ENCODE peak calls at places on chromosome 15, in seven cellular contexts. One of them, this sample, is unnamed.
A peak's percentile ranks its signal among the peaks of the same experiment; 100 is the strongest.

GRCh38 chr15:85500729-85501128 is 120.3 kb downstream of the AKAP13 start:
- DNase-seq in stimulated activated CD4-positive, alpha-beta T cell treated with anti-CD3 and anti-CD28 coated beads, Interleukin-15, amount 100 ng/mL, for 1 hour: no peak
- DNase-seq in A172: no peak
- DNase-seq in NCI-H1930: no peak
- DNase-seq in HT-29: no peak
- DNase-seq in Calu3: no peak
- DNase-seq in cardiac muscle cell: peak; percentile 84
- DNase-seq in this sample: peak; percentile 31

GRCh38 chr15:90001683-90002427 is 731 bp downstream of the ZNF710 start:
- DNase-seq in NCI-H1930: peak; percentile 9
- DNase-seq in stimulated activated CD4-positive, alpha-beta T cell treated with anti-CD3 and anti-CD28 coated beads, Interleukin-15, amount 100 ng/mL, for 1 hour: peak; percentile 59
- DNase-seq in HT-29: peak; percentile 59
- DNase-seq in A172: peak; percentile 39
- DNase-seq in Calu3: peak; percentile 61
- DNase-seq in cardiac muscle cell: peak; percentile 71
- DNase-seq in this sample: peak; percentile 45

GRCh38 chr15:97959738-97960363 is 652 bp upstream of the ARRDC4 start:
- DNase-seq in HT-29: no peak
- DNase-seq in cardiac muscle cell: no peak
- DNase-seq in stimulated activated CD4-positive, alpha-beta T cell treated with anti-CD3 and anti-CD28 coated beads, Interleukin-15, amount 100 ng/mL, for 1 hour: no peak
- DNase-seq in NCI-H1930: no peak
- DNase-seq in Calu3: no peak
- DNase-seq in A172: no peak
- DNase-seq in this sample: no peak

GRCh38 chr15:80855206-80855605 is 76.0 kb downstream of the CEMIP start:
- DNase-seq in NCI-H1930: no peak
- DNase-seq in cardiac muscle cell: no peak
- DNase-seq in Calu3: no peak
- DNase-seq in stimulated activated CD4-positive, alpha-beta T cell treated with anti-CD3 and anti-CD28 coated beads, Interleukin-15, amount 100 ng/mL, for 1 hour: no peak
- DNase-seq in HT-29: no peak
- DNase-seq in A172: no peak
- DNase-seq in this sample: no peak

GRCh38 chr15:69271217-69271616 is 27.5 kb upstream of the PAQR5 start:
- DNase-seq in Calu3: no peak
- DNase-seq in A172: no peak
- DNase-seq in stimulated activated CD4-positive, alpha-beta T cell treated with anti-CD3 and anti-CD28 coated beads, Interleukin-15, amount 100 ng/mL, for 1 hour: no peak
- DNase-seq in NCI-H1930: no peak
- DNase-seq in HT-29: no peak
- DNase-seq in cardiac muscle cell: no peak
- DNase-seq in this sample: no peak

GRCh38 chr15:79193157-79193948 is 89.2 kb upstream of the ANKRD34C start:
- DNase-seq in HT-29: no peak
- DNase-seq in A172: no peak
- DNase-seq in cardiac muscle cell: no peak
- DNase-seq in Calu3: no peak
- DNase-seq in NCI-H1930: no peak
- DNase-seq in stimulated activated CD4-positive, alpha-beta T cell treated with anti-CD3 and anti-CD28 coated beads, Interleukin-15, amount 100 ng/mL, for 1 hour: no peak
- DNase-seq in this sample: no peak

GRCh38 chr15:28181386-28181785 is 82.3 kb upstream of the OCA2 start:
- DNase-seq in A172: no peak
- DNase-seq in NCI-H1930: no peak
- DNase-seq in cardiac muscle cell: no peak
- DNase-seq in stimulated activated CD4-positive, alpha-beta T cell treated with anti-CD3 and anti-CD28 coated beads, Interleukin-15, amount 100 ng/mL, for 1 hour: no peak
- DNase-seq in Calu3: no peak
- DNase-seq in HT-29: no peak
- DNase-seq in this sample: no peak

GRCh38 chr15:65949482-65949881 is 80.2 kb downstream of the RAB11A start:
- DNase-seq in stimulated activated CD4-positive, alpha-beta T cell treated with anti-CD3 and anti-CD28 coated beads, Interleukin-15, amount 100 ng/mL, for 1 hour: no peak
- DNase-seq in cardiac muscle cell: no peak
- DNase-seq in A172: no peak
- DNase-seq in NCI-H1930: no peak
- DNase-seq in HT-29: no peak
- DNase-seq in Calu3: no peak
- DNase-seq in this sample: no peak

GRCh38 chr15:42137461-42138261 is 18.8 kb downstream of the PLA2G4F start:
- DNase-seq in cardiac muscle cell: peak; percentile 67
- DNase-seq in stimulated activated CD4-positive, alpha-beta T cell treated with anti-CD3 and anti-CD28 coated beads, Interleukin-15, amount 100 ng/mL, for 1 hour: no peak
- DNase-seq in A172: peak; percentile 52
- DNase-seq in Calu3: peak; percentile 13
- DNase-seq in HT-29: peak; percentile 80
- DNase-seq in NCI-H1930: peak; percentile 8
- DNase-seq in this sample: no peak

GRCh38 chr15:101535170-101535902 is 45.8 kb upstream of the PCSK6 start:
- DNase-seq in stimulated activated CD4-positive, alpha-beta T cell treated with anti-CD3 and anti-CD28 coated beads, Interleukin-15, amount 100 ng/mL, for 1 hour: no peak
- DNase-seq in NCI-H1930: no peak
- DNase-seq in cardiac muscle cell: no peak
- DNase-seq in Calu3: no peak
- DNase-seq in HT-29: no peak
- DNase-seq in A172: no peak
- DNase-seq in this sample: no peak

GRCh38 chr15:58070801-58071418 is 5.4 kb upstream of the ALDH1A2 start:
- DNase-seq in stimulated activated CD4-positive, alpha-beta T cell treated with anti-CD3 and anti-CD28 coated beads, Interleukin-15, amount 100 ng/mL, for 1 hour: peak; percentile 12
- DNase-seq in NCI-H1930: peak; percentile 33
- DNase-seq in A172: peak; percentile 49
- DNase-seq in HT-29: peak; percentile 92
- DNase-seq in cardiac muscle cell: peak; percentile 73
- DNase-seq in Calu3: peak; percentile 84
- DNase-seq in this sample: peak; percentile 47

GRCh38 chr15:96345560-96346389 is 15.3 kb downstream of the NR2F2 start:
- DNase-seq in cardiac muscle cell: peak; percentile 85
- DNase-seq in A172: no peak
- DNase-seq in HT-29: peak; percentile 74
- DNase-seq in stimulated activated CD4-positive, alpha-beta T cell treated with anti-CD3 and anti-CD28 coated beads, Interleukin-15, amount 100 ng/mL, for 1 hour: no peak
- DNase-seq in Calu3: peak; percentile 80
- DNase-seq in NCI-H1930: peak; percentile 24
- DNase-seq in this sample: peak; percentile 82

GRCh38 chr15:39171944-39172368 is 408.9 kb upstream of the THBS1 start:
- DNase-seq in stimulated activated CD4-positive, alpha-beta T cell treated with anti-CD3 and anti-CD28 coated beads, Interleukin-15, amount 100 ng/mL, for 1 hour: no peak
- DNase-seq in A172: peak; percentile 97
- DNase-seq in cardiac muscle cell: peak; percentile 97
- DNase-seq in NCI-H1930: no peak
- DNase-seq in Calu3: peak; percentile 79
- DNase-seq in HT-29: peak; percentile 98
- DNase-seq in this sample: peak; percentile 67

GRCh38 chr15:45200799-45201556 is 13.2 kb upstream of the SHF start:
- DNase-seq in A172: peak; percentile 85
- DNase-seq in stimulated activated CD4-positive, alpha-beta T cell treated with anti-CD3 and anti-CD28 coated beads, Interleukin-15, amount 100 ng/mL, for 1 hour: peak; percentile 76
- DNase-seq in cardiac muscle cell: peak; percentile 84
- DNase-seq in Calu3: peak; percentile 85
- DNase-seq in HT-29: peak; percentile 95
- DNase-seq in NCI-H1930: peak; percentile 74
- DNase-seq in this sample: peak; percentile 82

GRCh38 chr15:99361541-99362185 is 110.4 kb downstream of the LRRC28 start:
- DNase-seq in Calu3: no peak
- DNase-seq in A172: no peak
- DNase-seq in stimulated activated CD4-positive, alpha-beta T cell treated with anti-CD3 and anti-CD28 coated beads, Interleukin-15, amount 100 ng/mL, for 1 hour: no peak
- DNase-seq in cardiac muscle cell: no peak
- DNase-seq in HT-29: peak; percentile 35
- DNase-seq in NCI-H1930: no peak
- DNase-seq in this sample: no peak

GRCh38 chr15:64014995-64015394 is 31.3 kb downstream of the DAPK2 start:
- DNase-seq in NCI-H1930: no peak
- DNase-seq in A172: no peak
- DNase-seq in cardiac muscle cell: no peak
- DNase-seq in HT-29: no peak
- DNase-seq in Calu3: no peak
- DNase-seq in stimulated activated CD4-positive, alpha-beta T cell treated with anti-CD3 and anti-CD28 coated beads, Interleukin-15, amount 100 ng/mL, for 1 hour: no peak
- DNase-seq in this sample: peak; percentile 33

This sample was measured in mucosa of gallbladder.